ENCODE peak calls at places on chromosomes 1 and 21, in five cellular contexts. R, H, N, E and W are unnamed samples.

GRCh38 chr1:192763756-192764155 is 45.1 kb upstream of the RGS2 start:
- DNase-seq in R (no peak), N (peak), H (no peak), E (peak), W (peak)

GRCh38 chr1:3624194-3625136 is at the start of gene TPRG1L:
- DNase-seq in H (peak), N (peak), R (peak), E (peak), W (peak)

GRCh38 chr1:207941664-207942063 is 30.7 kb upstream of the CD34 start:
- DNase-seq in R (peak), N (no peak), E (peak), H (no peak), W (no peak)

GRCh38 chr1:193085263-193085662 is 20.0 kb downstream of the GLRX2 start:
- DNase-seq in H (no peak), N (no peak), E (no peak), R (no peak), W (no peak)

GRCh38 chr1:24301395-24302175 is 17.6 kb upstream of the GRHL3 start:
- DNase-seq in H (no peak), E (peak), R (no peak), N (peak), W (no peak)

GRCh38 chr1:224447971-224448370 is 13.4 kb upstream of the WDR26 start:
- DNase-seq in H (no peak), N (no peak), E (no peak), R (no peak), W (no peak)

GRCh38 chr1:193614817-193615216 is 428.4 kb upstream of the B3GALT2 start:
- DNase-seq in E (peak), N (peak), R (no peak), H (peak), W (peak)

GRCh38 chr21:15229390-15229789 is 164.6 kb upstream of the NRIP1 start:
- DNase-seq in R (no peak), N (no peak), E (no peak), H (no peak), W (no peak)

GRCh38 chr1:62541048-62541447 is 56.3 kb upstream of the ANGPTL3 start:
- DNase-seq in R (no peak), H (no peak), E (no peak), N (no peak), W (no peak)

GRCh38 chr1:219416598-219417238 is 196.2 kb downstream of the ZC3H11B start:
- DNase-seq in R (peak), H (peak), N (peak), E (peak), W (peak)

GRCh38 chr1:167795810-167796740 is 74.3 kb downstream of the MPZL1 start:
- DNase-seq in H (peak), E (peak), N (no peak), R (no peak), W (no peak)

GRCh38 chr1:81607086-81607485 is 193.6 kb upstream of the ADGRL2 start:
- DNase-seq in N (no peak), R (no peak), H (no peak), E (no peak), W (no peak)

GRCh38 chr1:38027201-38028104 is 14.9 kb downstream of the UTP11 start:
- DNase-seq in E (no peak), R (no peak), H (peak), N (no peak), W (no peak)

GRCh38 chr1:227086636-227087035 is 146.5 kb downstream of the COQ8A start:
- DNase-seq in E (no peak), H (no peak), R (no peak), N (no peak), W (no peak)

GRCh38 chr1:202122639-202123335 is at the start of gene GPR37L1:
- DNase-seq in H (no peak), R (peak), N (peak), E (peak), W (peak)

GRCh38 chr21:36508948-36509347 is 29.0 kb upstream of the CLDN14 start:
- DNase-seq in E (no peak), N (no peak), H (peak), R (no peak), W (no peak)

GRCh38 chr1:10721381-10722321 is 74.8 kb downstream of the CASZ1 start:
- DNase-seq in H (no peak), N (no peak), R (no peak), E (no peak), W (no peak)

GRCh38 chr1:59568158-59568935 is 246.4 kb upstream of the HOOK1 start:
- DNase-seq in H (no peak), N (peak), R (no peak), E (peak), W (peak)

GRCh38 chr1:181094813-181095212 is 6.3 kb downstream of the IER5 start:
- DNase-seq in R (no peak), H (no peak), E (peak), N (peak), W (peak)

GRCh38 chr1:17673335-17674075 is 81.6 kb upstream of the ACTL8 start:
- DNase-seq in H (no peak), N (no peak), E (no peak), R (no peak), W (no peak)

GRCh38 chr1:202317941-202318925 is 23.5 kb downstream of the UBE2T start:
- DNase-seq in N (no peak), H (no peak), R (no peak), E (no peak), W (no peak)

GRCh38 chr1:209457618-209458017 is 125.9 kb upstream of the CAMK1G start:
- DNase-seq in E (no peak), N (no peak), H (no peak), R (no peak), W (no peak)

GRCh38 chr1:198528376-198528775 is 12.1 kb downstream of the ATP6V1G3 start:
- DNase-seq in R (no peak), H (no peak), E (peak), N (peak), W (peak)

GRCh38 chr1:51569284-51570062 is 47.4 kb upstream of the OSBPL9 start:
- DNase-seq in N (peak), R (no peak), H (no peak), E (peak), W (peak)

GRCh38 chr1:183194527-183195145 is 8.6 kb downstream of the LAMC2 start:
- DNase-seq in E (no peak), R (no peak), N (no peak), H (no peak), W (no peak)

GRCh38 chr1:221961532-221962292 is 219.8 kb upstream of the DUSP10 start:
- DNase-seq in E (peak), R (no peak), H (peak), N (peak), W (peak)

GRCh38 chr1:100538935-100539835 is 1.2 kb downstream of the GPR88 start:
- DNase-seq in E (no peak), H (no peak), R (no peak), N (peak), W (no peak)

GRCh38 chr1:221543529-221544120 is 198.3 kb downstream of the DUSP10 start:
- DNase-seq in E (peak), N (peak), H (peak), R (no peak), W (peak)

GRCh38 chr1:7207875-7208646 is 422.8 kb downstream of the CAMTA1 start:
- DNase-seq in H (peak), N (peak), R (no peak), E (peak), W (peak)

GRCh38 chr1:109630081-109630880 is 10.6 kb downstream of the AMPD2 start:
- DNase-seq in N (peak), R (no peak), E (no peak), H (no peak), W (no peak)